ENCODE peak calls at places on chromosome 7, in eight cellular contexts. R is M059J, N is iris pigment epithelial cell, A is GM23248, F is HuH-7.5, U is type B pancreatic cell, J is mucosa of descending colon, B is T-helper 2 cell. Z is an unnamed sample.

GRCh38 chr7:42883950-42884349 is 27.9 kb downstream of the C7orf25 start:
- DNase-seq in R (peak; percentile 66), N (peak; percentile 55), A (no peak), F (no peak), U (no peak), J (no peak), B (no peak), Z (peak; percentile 95)

GRCh38 chr7:18530224-18531179 is 35.0 kb downstream of the HDAC9 start:
- DNase-seq in R (no peak), N (no peak), A (no peak), F (no peak), U (no peak), J (no peak), B (no peak), Z (no peak)

GRCh38 chr7:36943591-36944430 is 219.5 kb upstream of the AOAH start:
- DNase-seq in R (peak; percentile 58), N (no peak), A (no peak), F (no peak), U (no peak), J (no peak), B (no peak), Z (no peak)

GRCh38 chr7:895451-896052 is 19.2 kb downstream of the GET4 start:
- DNase-seq in R (no peak), N (no peak), A (no peak), F (no peak), U (no peak), J (peak; percentile 34), B (no peak), Z (no peak)

GRCh38 chr7:133513608-133514007 is 260.7 kb downstream of the EXOC4 start:
- DNase-seq in R (peak; percentile 61), N (peak; percentile 84), A (peak; percentile 56), F (no peak), U (no peak), J (no peak), B (no peak), Z (peak; percentile 51)

GRCh38 chr7:100483728-100484635 is at the start of gene NYAP1:
- DNase-seq in R (no peak), N (peak; percentile 64), A (no peak), F (peak; percentile 93), U (no peak), J (peak; percentile 82), B (peak; percentile 47), Z (peak; percentile 69)

GRCh38 chr7:137633133-137633532 is 213.6 kb downstream of the DGKI start:
- DNase-seq in R (peak; percentile 6), N (peak; percentile 51), A (peak; percentile 14), F (no peak), U (no peak), J (no peak), B (no peak), Z (peak; percentile 38)

GRCh38 chr7:20545016-20545415 is 70.5 kb upstream of the ABCB5 start:
- DNase-seq in R (no peak), N (no peak), A (no peak), F (no peak), U (no peak), J (no peak), B (no peak), Z (no peak)

GRCh38 chr7:111660478-111660877 is 98.2 kb upstream of the IMMP2L start:
- DNase-seq in R (no peak), N (no peak), A (no peak), F (no peak), U (no peak), J (no peak), B (no peak), Z (no peak)

GRCh38 chr7:117110480-117111315 is 157.4 kb downstream of the ST7 start:
- DNase-seq in R (no peak), N (no peak), A (no peak), F (no peak), U (no peak), J (no peak), B (no peak), Z (no peak)

GRCh38 chr7:10824154-10824553 is 149.5 kb upstream of the PHF14 start:
- DNase-seq in R (no peak), N (no peak), A (no peak), F (no peak), U (no peak), J (no peak), B (no peak), Z (no peak)

GRCh38 chr7:150869467-150869866 is 17.1 kb downstream of the AOC1 start:
- DNase-seq in R (no peak), N (no peak), A (no peak), F (no peak), U (no peak), J (no peak), B (no peak), Z (no peak)

GRCh38 chr7:70354409-70355169 is 756.3 kb downstream of the AUTS2 start:
- DNase-seq in R (peak; percentile 8), N (no peak), A (peak; percentile 39), F (no peak), U (no peak), J (no peak), B (no peak), Z (peak; percentile 21)

GRCh38 chr7:50857804-50858203 is 75.1 kb upstream of the GRB10 start:
- DNase-seq in R (no peak), N (no peak), A (no peak), F (no peak), U (no peak), J (no peak), B (no peak), Z (no peak)